ENCODE peak calls at places on chromosomes 2 and 18, in seven cellular contexts. One of them, this sample, is unnamed.

GRCh38 chr2:30235859-30236535 is 4.7 kb downstream of the LBH start:
- DNase-seq in AG10803: no peak
- DNase-seq in RWPE1: no peak
- DNase-seq in psoas muscle: no peak
- DNase-seq in lower lobe of right lung: no peak
- DNase-seq in HFFc6: no peak
- DNase-seq in B cell: peak; percentile 30
- DNase-seq in this sample: no peak

GRCh38 chr2:69539549-69539908 is 102.3 kb upstream of the NFU1 start:
- DNase-seq in B cell: no peak
- DNase-seq in HFFc6: no peak
- DNase-seq in AG10803: no peak
- DNase-seq in RWPE1: no peak
- DNase-seq in lower lobe of right lung: no peak
- DNase-seq in psoas muscle: no peak
- DNase-seq in this sample: no peak

GRCh38 chr2:231017250-231017636 is 20.1 kb upstream of the C2orf72 start:
- DNase-seq in psoas muscle: no peak
- DNase-seq in B cell: no peak
- DNase-seq in RWPE1: no peak
- DNase-seq in HFFc6: no peak
- DNase-seq in lower lobe of right lung: no peak
- DNase-seq in AG10803: no peak
- DNase-seq in this sample: no peak

GRCh38 chr2:98324181-98324580 is 22.1 kb upstream of the CNGA3 start:
- DNase-seq in B cell: no peak
- DNase-seq in lower lobe of right lung: no peak
- DNase-seq in RWPE1: no peak
- DNase-seq in psoas muscle: no peak
- DNase-seq in HFFc6: peak; percentile 56
- DNase-seq in AG10803: no peak
- DNase-seq in this sample: no peak

GRCh38 chr2:239150125-239151011 is 250.5 kb downstream of the HDAC4 start:
- DNase-seq in AG10803: no peak
- DNase-seq in lower lobe of right lung: peak; percentile 32
- DNase-seq in HFFc6: no peak
- DNase-seq in psoas muscle: no peak
- DNase-seq in RWPE1: no peak
- DNase-seq in B cell: no peak
- DNase-seq in this sample: no peak

GRCh38 chr2:44168684-44169154 is at the start of gene PPM1B:
- DNase-seq in lower lobe of right lung: peak; percentile 99
- DNase-seq in RWPE1: no peak
- DNase-seq in HFFc6: no peak
- DNase-seq in B cell: no peak
- DNase-seq in psoas muscle: peak; percentile 100
- DNase-seq in AG10803: no peak
- DNase-seq in this sample: no peak

GRCh38 chr2:241223211-241224067 is 35.0 kb downstream of the ANO7 start:
- DNase-seq in HFFc6: peak; percentile 30
- DNase-seq in RWPE1: peak; percentile 43
- DNase-seq in AG10803: no peak
- DNase-seq in psoas muscle: peak; percentile 50
- DNase-seq in B cell: no peak
- DNase-seq in lower lobe of right lung: peak; percentile 44
- DNase-seq in this sample: no peak

GRCh38 chr2:73698101-73698500 is 39.0 kb downstream of the TPRKB start:
- DNase-seq in lower lobe of right lung: no peak
- DNase-seq in HFFc6: no peak
- DNase-seq in psoas muscle: no peak
- DNase-seq in RWPE1: no peak
- DNase-seq in AG10803: no peak
- DNase-seq in B cell: no peak
- DNase-seq in this sample: no peak

GRCh38 chr2:233976087-233976486 is 58.9 kb downstream of the TRPM8 start:
- DNase-seq in AG10803: no peak
- DNase-seq in B cell: no peak
- DNase-seq in lower lobe of right lung: no peak
- DNase-seq in psoas muscle: no peak
- DNase-seq in RWPE1: no peak
- DNase-seq in HFFc6: no peak
- DNase-seq in this sample: no peak

GRCh38 chr2:110903548-110903947 is 171.2 kb downstream of the ACOXL start:
- DNase-seq in HFFc6: no peak
- DNase-seq in AG10803: no peak
- DNase-seq in lower lobe of right lung: no peak
- DNase-seq in B cell: no peak
- DNase-seq in RWPE1: no peak
- DNase-seq in psoas muscle: peak; percentile 78
- DNase-seq in this sample: no peak

GRCh38 chr2:196987654-196988364 is 61.3 kb upstream of the PGAP1 start:
- DNase-seq in psoas muscle: no peak
- DNase-seq in AG10803: peak; percentile 93
- DNase-seq in B cell: no peak
- DNase-seq in HFFc6: peak; percentile 97
- DNase-seq in lower lobe of right lung: no peak
- DNase-seq in RWPE1: peak; percentile 83
- DNase-seq in this sample: peak; percentile 20

GRCh38 chr2:57107353-57107752 is 923.6 kb downstream of the CCDC85A start:
- DNase-seq in lower lobe of right lung: no peak
- DNase-seq in HFFc6: no peak
- DNase-seq in RWPE1: no peak
- DNase-seq in psoas muscle: no peak
- DNase-seq in AG10803: no peak
- DNase-seq in B cell: no peak
- DNase-seq in this sample: no peak

GRCh38 chr2:219517954-219518778 is 3.9 kb downstream of the ASIC4 start:
- DNase-seq in lower lobe of right lung: no peak
- DNase-seq in RWPE1: no peak
- DNase-seq in B cell: no peak
- DNase-seq in psoas muscle: no peak
- DNase-seq in HFFc6: no peak
- DNase-seq in AG10803: no peak
- DNase-seq in this sample: no peak

GRCh38 chr2:54983345-54984235 is 66.7 kb downstream of the RTN4 start:
- DNase-seq in RWPE1: peak; percentile 75
- DNase-seq in B cell: no peak
- DNase-seq in HFFc6: peak; percentile 21
- DNase-seq in AG10803: peak; percentile 30
- DNase-seq in psoas muscle: no peak
- DNase-seq in lower lobe of right lung: no peak
- DNase-seq in this sample: no peak

GRCh38 chr18:62982600-62983251 is 267.4 kb downstream of the PHLPP1 start:
- DNase-seq in AG10803: peak; percentile 43
- DNase-seq in lower lobe of right lung: no peak
- DNase-seq in psoas muscle: no peak
- DNase-seq in B cell: peak; percentile 66
- DNase-seq in RWPE1: peak; percentile 26
- DNase-seq in HFFc6: peak; percentile 20
- DNase-seq in this sample: peak; percentile 70

GRCh38 chr2:186612555-186613440 is 22.9 kb downstream of the ITGAV start:
- DNase-seq in RWPE1: no peak
- DNase-seq in B cell: no peak
- DNase-seq in lower lobe of right lung: no peak
- DNase-seq in AG10803: no peak
- DNase-seq in HFFc6: no peak
- DNase-seq in psoas muscle: no peak
- DNase-seq in this sample: no peak

GRCh38 chr2:13652531-13653313 is 936.0 kb downstream of the TRIB2 start:
- DNase-seq in B cell: no peak
- DNase-seq in RWPE1: peak; percentile 56
- DNase-seq in HFFc6: no peak
- DNase-seq in AG10803: peak; percentile 25
- DNase-seq in psoas muscle: no peak
- DNase-seq in lower lobe of right lung: no peak
- DNase-seq in this sample: no peak

GRCh38 chr2:219571311-219572236 is at the start of gene OBSL1:
- DNase-seq in psoas muscle: peak; percentile 92
- DNase-seq in B cell: no peak
- DNase-seq in lower lobe of right lung: peak; percentile 77
- DNase-seq in RWPE1: peak; percentile 56
- DNase-seq in AG10803: peak; percentile 77
- DNase-seq in HFFc6: peak; percentile 38
- DNase-seq in this sample: peak; percentile 97

GRCh38 chr2:69616755-69617154 is 26.8 kb downstream of the AAK1 start:
- DNase-seq in HFFc6: no peak
- DNase-seq in lower lobe of right lung: no peak
- DNase-seq in AG10803: no peak
- DNase-seq in psoas muscle: no peak
- DNase-seq in B cell: no peak
- DNase-seq in RWPE1: peak; percentile 56
- DNase-seq in this sample: no peak

GRCh38 chr2:237665713-237666143 is 38.3 kb downstream of the LRRFIP1 start:
- DNase-seq in lower lobe of right lung: no peak
- DNase-seq in HFFc6: no peak
- DNase-seq in AG10803: no peak
- DNase-seq in psoas muscle: no peak
- DNase-seq in B cell: no peak
- DNase-seq in RWPE1: no peak
- DNase-seq in this sample: no peak

GRCh38 chr18:72720116-72720515 is 147.7 kb downstream of the NETO1 start:
- DNase-seq in lower lobe of right lung: no peak
- DNase-seq in HFFc6: no peak
- DNase-seq in psoas muscle: no peak
- DNase-seq in B cell: no peak
- DNase-seq in AG10803: no peak
- DNase-seq in RWPE1: no peak
- DNase-seq in this sample: no peak

GRCh38 chr2:64634338-64635267 is 19.1 kb downstream of the SERTAD2 start:
- DNase-seq in RWPE1: no peak
- DNase-seq in lower lobe of right lung: no peak
- DNase-seq in B cell: no peak
- DNase-seq in AG10803: peak; percentile 92
- DNase-seq in HFFc6: no peak
- DNase-seq in psoas muscle: peak; percentile 85
- DNase-seq in this sample: no peak

GRCh38 chr2:64637000-64637628 is 16.6 kb downstream of the SERTAD2 start:
- DNase-seq in AG10803: no peak
- DNase-seq in HFFc6: no peak
- DNase-seq in RWPE1: no peak
- DNase-seq in lower lobe of right lung: no peak
- DNase-seq in psoas muscle: no peak
- DNase-seq in B cell: peak; percentile 75
- DNase-seq in this sample: no peak

GRCh38 chr2:64637931-64638330 is 15.8 kb downstream of the SERTAD2 start:
- DNase-seq in HFFc6: no peak
- DNase-seq in lower lobe of right lung: no peak
- DNase-seq in psoas muscle: no peak
- DNase-seq in RWPE1: no peak
- DNase-seq in B cell: no peak
- DNase-seq in AG10803: no peak
- DNase-seq in this sample: no peak

GRCh38 chr2:64638502-64639120 is 15.1 kb downstream of the SERTAD2 start:
- DNase-seq in AG10803: no peak
- DNase-seq in HFFc6: no peak
- DNase-seq in psoas muscle: no peak
- DNase-seq in B cell: no peak
- DNase-seq in RWPE1: no peak
- DNase-seq in lower lobe of right lung: no peak
- DNase-seq in this sample: no peak

DNA sequence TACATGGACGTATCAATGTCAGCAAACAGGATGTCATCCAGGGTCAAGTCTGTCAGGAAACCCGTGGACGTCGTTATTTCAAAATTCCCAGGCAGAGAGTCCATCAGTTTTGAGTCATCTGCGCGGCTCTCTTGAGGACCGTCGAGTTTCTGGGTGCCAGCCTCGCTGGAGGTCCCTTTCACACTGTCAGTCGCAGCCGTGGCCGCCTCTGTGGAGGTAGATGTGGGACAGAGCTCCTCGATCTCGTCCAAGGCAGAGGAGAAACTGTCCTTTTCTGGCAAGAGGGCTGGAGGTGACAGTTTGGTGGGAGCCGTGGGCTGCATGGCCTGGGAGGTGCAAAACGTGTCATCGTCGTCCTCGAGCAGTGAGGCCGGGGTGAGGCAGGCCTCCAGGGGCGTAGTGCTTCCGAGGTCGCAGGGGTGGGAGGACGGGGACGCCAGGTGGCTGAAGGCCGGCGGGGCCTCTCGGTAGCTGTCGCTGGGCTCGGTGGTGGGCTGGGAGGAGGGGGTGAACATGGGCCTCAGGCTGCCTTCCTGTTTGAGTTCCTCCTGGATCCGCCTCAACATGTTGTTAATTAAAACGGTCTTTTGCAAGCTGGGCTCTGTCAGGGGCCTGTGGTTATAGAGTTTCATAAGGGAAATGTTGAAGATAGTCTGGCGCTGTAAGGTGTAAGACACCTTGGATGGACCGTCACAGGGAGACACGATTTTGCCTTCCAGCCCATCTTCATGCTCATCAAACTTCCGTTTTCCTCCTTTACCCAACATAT is 17.4 kb downstream of the SERTAD2 start:
- DNase-seq in B cell: peak; percentile 62
- DNase-seq in AG10803: peak; percentile 21
- DNase-seq in lower lobe of right lung: no peak
- DNase-seq in psoas muscle: no peak
- DNase-seq in RWPE1: no peak
- DNase-seq in HFFc6: no peak
- DNase-seq in this sample: no peak
- TF ChIP-seq CTCF in B cell: no peak
- TF ChIP-seq CTCF in AG10803: no peak
- TF ChIP-seq CTCF in lower lobe of right lung: no peak
- TF ChIP-seq CTCF in psoas muscle: no peak
- TF ChIP-seq CTCF in RWPE1: no peak
- TF ChIP-seq CTCF in HFFc6: no peak
- TF ChIP-seq CTCF in this sample: no peak

GRCh38 chr18:49878015-49878414 is 64.7 kb upstream of the ACAA2 start:
- DNase-seq in B cell: no peak
- DNase-seq in AG10803: no peak
- DNase-seq in HFFc6: no peak
- DNase-seq in lower lobe of right lung: no peak
- DNase-seq in RWPE1: no peak
- DNase-seq in psoas muscle: no peak
- DNase-seq in this sample: no peak
- TF ChIP-seq CTCF in B cell: no peak
- TF ChIP-seq CTCF in AG10803: no peak
- TF ChIP-seq CTCF in HFFc6: no peak
- TF ChIP-seq CTCF in lower lobe of right lung: no peak
- TF ChIP-seq CTCF in RWPE1: no peak
- TF ChIP-seq CTCF in psoas muscle: no peak
- TF ChIP-seq CTCF in this sample: no peak

DNA sequence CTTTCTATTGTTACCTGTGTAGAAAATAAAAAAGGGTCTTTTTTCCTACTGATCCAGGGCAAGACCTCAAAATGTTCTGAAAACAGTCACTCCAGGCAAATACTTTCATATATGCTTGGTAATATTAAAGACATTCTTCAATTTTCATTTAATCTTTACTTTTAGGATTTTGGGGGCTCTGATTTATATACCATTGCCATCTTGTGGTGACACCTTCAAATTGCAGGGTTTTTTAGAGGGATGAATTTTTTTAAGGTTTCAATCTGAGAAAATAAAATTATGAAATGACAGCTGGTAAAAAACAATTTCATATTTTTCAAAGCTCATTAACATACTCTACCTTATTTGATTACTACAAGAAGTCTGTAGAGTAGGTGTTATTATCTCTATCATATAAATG is 26.8 kb downstream of the MAPK4 start:
- DNase-seq in B cell: no peak
- DNase-seq in RWPE1: no peak
- DNase-seq in psoas muscle: no peak
- DNase-seq in AG10803: no peak
- DNase-seq in lower lobe of right lung: no peak
- DNase-seq in HFFc6: no peak
- DNase-seq in this sample: no peak
- TF ChIP-seq CTCF in B cell: no peak
- TF ChIP-seq CTCF in RWPE1: peak; percentile 10
- TF ChIP-seq CTCF in psoas muscle: no peak
- TF ChIP-seq CTCF in AG10803: no peak
- TF ChIP-seq CTCF in lower lobe of right lung: peak; percentile 15
- TF ChIP-seq CTCF in HFFc6: peak; percentile 40
- TF ChIP-seq CTCF in this sample: peak; percentile 40

GRCh38 chr2:156334496-156335478 is 2.3 kb upstream of the NR4A2 start:
- DNase-seq in psoas muscle: peak; percentile 96
- DNase-seq in B cell: no peak
- DNase-seq in HFFc6: peak; percentile 85
- DNase-seq in RWPE1: peak; percentile 87
- DNase-seq in lower lobe of right lung: peak; percentile 92
- DNase-seq in AG10803: peak; percentile 92
- DNase-seq in this sample: peak; percentile 95
- TF ChIP-seq CTCF in psoas muscle: no peak
- TF ChIP-seq CTCF in B cell: no peak
- TF ChIP-seq CTCF in HFFc6: peak; percentile 42
- TF ChIP-seq CTCF in RWPE1: no peak
- TF ChIP-seq CTCF in lower lobe of right lung: peak; percentile 15
- TF ChIP-seq CTCF in AG10803: peak; percentile 39
- TF ChIP-seq CTCF in this sample: peak; percentile 24

This sample was measured in cardiac muscle cell.